ENCODE peak calls at places on chromosome 9, in seven cellular contexts. Y is aorta; S is DND-41; U is CD8-positive, alpha-beta memory T cell; R is neuronal stem cell; T is transverse colon; E is upper lobe of right lung. V is an unnamed sample. For H3K4me1 and H3K27me3, the result is how much of the 10 kb centered on the place peaks cover.

GRCh38 chr9:117987945-117988344 is 283.7 kb downstream of the TLR4 start:
- DNase-seq in Y (no peak), S (no peak), U (no peak), R (no peak), T (no peak), E (no peak), V (no peak)

GRCh38 chr9:27426717-27427645 is 97.1 kb upstream of the IFNK start:
- DNase-seq in Y (no peak), S (no peak), U (no peak), R (no peak), T (no peak), E (no peak), V (no peak)

GRCh38 chr9:78319197-78320029 is 22.5 kb downstream of the PSAT1 start:
- DNase-seq in Y (no peak), S (no peak), U (no peak), R (no peak), T (no peak), E (no peak), V (no peak)

GRCh38 chr9:13750061-13750460 is 470.6 kb upstream of the MPDZ start:
- DNase-seq in Y (no peak), S (no peak), U (no peak), R (no peak), T (no peak), E (no peak), V (no peak)

GRCh38 chr9:84271004-84271886 is 69.3 kb downstream of the SLC28A3 start:
- DNase-seq in Y (peak), S (no peak), U (no peak), R (peak), T (peak), E (peak), V (peak)

GRCh38 chr9:21513431-21513830 is 31.3 kb upstream of the IFNE start:
- DNase-seq in Y (no peak), S (no peak), U (no peak), R (no peak), T (no peak), E (no peak), V (no peak)

GRCh38 chr9:72228282-72228681 is 79.0 kb downstream of the GDA start:
- DNase-seq in Y (no peak), S (no peak), U (no peak), R (no peak), T (no peak), E (no peak), V (no peak)

GRCh38 chr9:88801214-88801796 is 190.0 kb upstream of the S1PR3 start:
- DNase-seq in Y (no peak), S (no peak), U (no peak), R (no peak), T (no peak), E (no peak), V (no peak)

GRCh38 chr9:4174781-4175180 is 125.1 kb downstream of the GLIS3 start:
- DNase-seq in Y (no peak), S (no peak), U (no peak), R (no peak), T (no peak), E (no peak), V (no peak)

GRCh38 chr9:21711504-21711903 is 90.9 kb upstream of the MTAP start:
- DNase-seq in Y (no peak), S (no peak), U (no peak), R (peak), T (no peak), E (no peak), V (no peak)

GRCh38 chr9:127129073-127129717 is 6.8 kb upstream of the ANGPTL2 start:
- DNase-seq in Y (no peak), S (no peak), U (no peak), R (no peak), T (no peak), E (no peak), V (no peak)

GRCh38 chr9:127129718-127130085 is 7.3 kb upstream of the ANGPTL2 start:
- DNase-seq in Y (no peak), S (no peak), U (no peak), R (no peak), T (no peak), E (peak), V (no peak)

GRCh38 chr9:127126981-127127380 is 4.5 kb upstream of the ANGPTL2 start:
- DNase-seq in Y (no peak), S (no peak), U (no peak), R (no peak), T (no peak), E (no peak), V (no peak)

GRCh38 chr9:127130235-127130634 is 7.8 kb upstream of the ANGPTL2 start:
- DNase-seq in Y (no peak), S (no peak), U (no peak), R (no peak), T (no peak), E (no peak), V (no peak)

DNA sequence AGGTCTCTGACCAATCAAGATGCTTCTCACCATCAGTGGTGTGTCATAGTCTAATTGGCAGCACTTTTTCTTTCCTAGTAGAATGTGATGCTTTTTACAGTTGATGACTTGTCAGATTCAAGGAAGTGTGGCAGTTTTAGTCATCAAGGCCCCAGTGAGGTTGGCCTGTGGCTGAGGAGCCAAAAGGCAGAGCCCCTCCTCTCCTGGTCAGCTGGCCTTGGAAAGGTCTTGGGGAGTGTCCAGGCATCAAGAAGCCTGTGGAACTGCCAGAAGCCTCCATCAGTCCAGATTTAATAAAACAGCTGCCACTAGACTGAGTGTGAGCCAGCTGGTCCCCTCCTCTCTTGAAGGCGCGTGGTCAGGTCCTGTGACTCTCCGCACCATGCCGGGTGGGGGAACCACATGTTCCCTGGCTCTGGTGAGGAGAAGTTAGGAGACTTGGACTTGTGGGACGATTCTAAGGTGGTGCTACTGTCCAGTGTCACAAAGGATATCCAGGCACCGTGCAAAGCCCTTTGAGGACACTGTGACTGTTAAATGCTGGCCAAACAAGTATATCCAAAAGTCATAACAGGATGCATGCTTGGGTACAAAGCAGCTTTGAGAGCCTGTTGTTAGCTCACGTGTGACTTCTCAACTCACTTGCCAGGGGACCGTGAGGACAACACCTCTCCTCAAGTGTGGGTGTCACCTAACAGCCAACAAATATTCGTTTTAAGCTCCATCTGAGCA is 6.1 kb upstream of the ANGPTL2 start:
- DNase-seq in Y (peak), S (no peak), U (no peak), R (no peak), T (no peak), E (peak), V (peak)
- H3K4me1 ChIP-seq in Y (under half), S (under half), U (under half), R (under half), T (under half), E (under half), V (under half)

GRCh38 chr9:122133263-122133983 is 26.2 kb downstream of the NDUFA8 start:
- DNase-seq in Y (no peak), S (no peak), U (no peak), R (no peak), T (no peak), E (peak), V (no peak)

GRCh38 chr9:122133984-122134535 is 25.5 kb downstream of the NDUFA8 start:
- DNase-seq in Y (no peak), S (no peak), U (no peak), R (no peak), T (no peak), E (no peak), V (no peak)

GRCh38 chr9:122132539-122132938 is 27.0 kb downstream of the NDUFA8 start:
- DNase-seq in Y (no peak), S (no peak), U (no peak), R (no peak), T (no peak), E (peak), V (no peak)

GRCh38 chr9:122135529-122135859 is 24.1 kb downstream of the NDUFA8 start:
- DNase-seq in Y (no peak), S (no peak), U (no peak), R (no peak), T (no peak), E (no peak), V (no peak)

GRCh38 chr9:122134822-122135528 is 24.6 kb downstream of the NDUFA8 start:
- DNase-seq in Y (no peak), S (no peak), U (no peak), R (peak), T (no peak), E (no peak), V (no peak)
- H3K27me3 ChIP-seq in Y (under half), S (under half), U (under half), R (under half), T (under half), E (under half), V (under half)

GRCh38 chr9:112046181-112046580 is 128.9 kb downstream of the SUSD1 start:
- DNase-seq in Y (no peak), S (no peak), U (no peak), R (no peak), T (no peak), E (no peak), V (no peak)
- H3K4me1 ChIP-seq in Y (under half), S (under half), U (under half), R (under half), T (under half), E (under half), V (under half)

GRCh38 chr9:128861501-128861900 is 20.2 kb downstream of the KYAT1 start:
- DNase-seq in Y (no peak), S (no peak), U (no peak), R (no peak), T (no peak), E (no peak), V (no peak)
- H3K27me3 ChIP-seq in Y (under half), S (under half), U (under half), R (under half), T (under half), E (under half), V (under half)